ENCODE peak calls at places on chromosome 5, in five cellular contexts. N is CD8-positive, alpha-beta T cell; B is AG10803; C is heart right ventricle; V is brain microvascular endothelial cell. K is an unnamed sample.

GRCh38 chr5:33761139-33761538 is 130.7 kb downstream of the ADAMTS12 start:
- DNase-seq in N (no peak), B (peak; percentile 64), C (no peak), V (peak; percentile 62), K (no peak)

GRCh38 chr5:66757219-66757833 is 161.1 kb downstream of the MAST4 start:
- DNase-seq in N (peak; percentile 13), B (peak; percentile 49), C (no peak), V (peak; percentile 69), K (no peak)

GRCh38 chr5:4879693-4880303 is 260.3 kb upstream of the ADAMTS16 start:
- DNase-seq in N (no peak), B (peak; percentile 81), C (peak; percentile 69), V (peak; percentile 85), K (peak; percentile 71)

GRCh38 chr5:41266377-41266776 is 53.0 kb upstream of the C6 start:
- DNase-seq in N (no peak), B (no peak), C (no peak), V (no peak), K (no peak)

GRCh38 chr5:68033961-68034581 is 181.5 kb upstream of the PIK3R1 start:
- DNase-seq in N (no peak), B (peak; percentile 81), C (peak; percentile 15), V (peak; percentile 72), K (peak; percentile 5)

GRCh38 chr5:156326718-156327259 is at the start of gene SGCD:
- DNase-seq in N (no peak), B (peak; percentile 98), C (peak; percentile 71), V (peak; percentile 26), K (peak; percentile 93)

GRCh38 chr5:40429258-40430111 is 250.2 kb upstream of the PTGER4 start:
- DNase-seq in N (no peak), B (no peak), C (no peak), V (peak; percentile 21), K (peak; percentile 11)

GRCh38 chr5:142973932-142974331 is 203.8 kb downstream of the ARHGAP26 start:
- DNase-seq in N (no peak), B (no peak), C (no peak), V (no peak), K (no peak)

GRCh38 chr5:79464695-79465332 is 49.1 kb downstream of the HOMER1 start:
- DNase-seq in N (no peak), B (peak; percentile 46), C (no peak), V (no peak), K (no peak)

GRCh38 chr5:37722236-37723146 is 117.3 kb downstream of the GDNF start:
- DNase-seq in N (no peak), B (peak; percentile 98), C (no peak), V (peak; percentile 90), K (peak; percentile 61)

GRCh38 chr5:55406292-55406691 is 98.5 kb downstream of the MTREX start:
- DNase-seq in N (no peak), B (no peak), C (no peak), V (no peak), K (no peak)

GRCh38 chr5:172722309-172722815 is 48.6 kb downstream of the DUSP1 start:
- DNase-seq in N (peak; percentile 37), B (no peak), C (no peak), V (no peak), K (no peak)

GRCh38 chr5:131163315-131164119 is 1.5 kb downstream of the HINT1 start:
- DNase-seq in N (no peak), B (peak; percentile 27), C (no peak), V (no peak), K (no peak)

GRCh38 chr5:147081256-147081872 is 153.5 kb upstream of the STK32A start:
- DNase-seq in N (no peak), B (no peak), C (no peak), V (no peak), K (no peak)

GRCh38 chr5:32274548-32275420 is 38.0 kb downstream of the MTMR12 start:
- DNase-seq in N (no peak), B (peak; percentile 26), C (no peak), V (peak; percentile 48), K (no peak)

GRCh38 chr5:155455791-155456514 is 442.4 kb downstream of the KIF4B start:
- DNase-seq in N (no peak), B (no peak), C (no peak), V (no peak), K (no peak)

GRCh38 chr5:159655757-159656409 is 260.4 kb upstream of the ADRA1B start:
- DNase-seq in N (no peak), B (no peak), C (no peak), V (no peak), K (no peak)

GRCh38 chr5:174082286-174082685 is 36.8 kb downstream of the NSG2 start:
- DNase-seq in N (no peak), B (no peak), C (no peak), V (no peak), K (peak; percentile 63)

GRCh38 chr5:44645502-44645901 is 163.2 kb upstream of the MRPS30 start:
- DNase-seq in N (no peak), B (no peak), C (no peak), V (no peak), K (no peak)

GRCh38 chr5:31470608-31471007 is 61.3 kb downstream of the DROSHA start:
- DNase-seq in N (no peak), B (peak; percentile 76), C (peak; percentile 53), V (peak; percentile 65), K (peak; percentile 39)

GRCh38 chr5:173909205-173909604 is 21.1 kb downstream of the CPEB4 start:
- DNase-seq in N (no peak), B (no peak), C (no peak), V (no peak), K (no peak)

GRCh38 chr5:109888980-109889379 is 199.3 kb downstream of the MAN2A1 start:
- DNase-seq in N (no peak), B (no peak), C (no peak), V (no peak), K (no peak)

GRCh38 chr5:149358294-149358651 is 427 bp downstream of the PCYOX1L start:
- DNase-seq in N (peak; percentile 30), B (no peak), C (peak; percentile 47), V (no peak), K (peak; percentile 27)

GRCh38 chr5:168600409-168600808 is 21.2 kb upstream of the PANK3 start:
- DNase-seq in N (no peak), B (no peak), C (no peak), V (no peak), K (no peak)

GRCh38 chr5:80181618-80182211 is 74.1 kb downstream of the SERINC5 start:
- DNase-seq in N (peak; percentile 42), B (peak; percentile 25), C (no peak), V (no peak), K (no peak)

GRCh38 chr5:180116441-180117377 is 45.1 kb upstream of the RNF130 start:
- DNase-seq in N (no peak), B (no peak), C (peak; percentile 10), V (no peak), K (no peak)

GRCh38 chr5:64497390-64497789 is 8.4 kb upstream of the RGS7BP start:
- DNase-seq in N (no peak), B (peak; percentile 7), C (no peak), V (peak; percentile 73), K (no peak)

GRCh38 chr5:168796840-168797548 is 217.8 kb upstream of the PANK3 start:
- DNase-seq in N (no peak), B (no peak), C (no peak), V (no peak), K (no peak)

GRCh38 chr5:122864400-122864799 is 19.0 kb downstream of the SNX24 start:
- DNase-seq in N (no peak), B (no peak), C (no peak), V (no peak), K (peak; percentile 14)
- H3K4me3 ChIP-seq in N (no peak overlapping the region), B (no peak overlapping the region), C (no peak overlapping the region), V (no peak overlapping the region), K (no peak overlapping the region)

DNA sequence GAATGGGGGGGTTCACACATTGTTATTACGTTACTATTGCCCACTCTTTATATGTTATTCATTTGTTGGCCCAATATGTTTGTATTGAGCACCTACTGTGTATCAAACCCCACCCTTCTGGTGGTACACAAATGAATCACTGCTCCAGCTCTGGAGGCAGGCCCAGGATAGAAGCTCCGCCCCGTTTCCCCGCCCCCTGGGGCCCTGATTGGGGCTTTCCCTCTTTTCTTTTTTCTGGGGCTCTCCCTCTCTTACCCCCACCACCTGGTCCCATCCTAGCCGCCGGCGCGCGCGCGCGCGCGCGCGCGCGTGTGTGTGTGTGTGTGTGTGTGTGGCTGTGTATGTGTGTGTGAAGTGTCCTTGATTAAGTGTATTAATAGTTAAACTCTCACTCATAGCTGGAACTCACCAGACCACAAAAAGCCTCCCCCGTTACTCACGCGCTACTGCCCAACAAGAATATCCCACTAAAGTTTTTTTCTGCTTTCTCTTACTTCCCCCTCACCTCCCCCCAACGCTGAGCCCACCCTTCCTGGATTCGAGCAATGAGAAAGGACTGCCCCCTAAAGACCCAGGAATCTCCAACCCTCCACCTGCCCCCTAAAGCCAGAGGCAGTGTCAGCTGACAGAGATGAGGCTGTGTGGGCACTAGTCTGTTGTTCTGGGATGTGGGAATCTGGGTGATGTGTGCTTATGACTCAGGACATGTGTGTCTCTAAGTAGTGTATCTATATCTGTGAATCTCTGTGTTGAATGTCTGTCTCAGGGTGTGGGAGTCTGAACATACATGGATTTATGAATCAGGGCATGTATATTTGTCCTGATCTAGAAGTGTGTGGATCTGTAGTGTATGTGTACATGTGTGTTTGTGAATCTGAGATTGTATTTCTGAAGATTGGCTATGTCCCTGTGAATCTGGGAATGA is 4.0 kb downstream of the CXXC5 start:
- DNase-seq in N (peak; percentile 80), B (peak; percentile 84), C (peak; percentile 78), V (peak; percentile 90), K (peak; percentile 89)
- H3K4me3 ChIP-seq in N (no peak overlapping the region), B (peak overlapping the region; percentile 85), C (peak overlapping the region; percentile 97), V (peak overlapping the region; percentile 87), K (peak overlapping the region; percentile 98)

GRCh38 chr5:88503065-88503394 is 234.4 kb upstream of the TMEM161B start:
- DNase-seq in N (no peak), B (no peak), C (no peak), V (no peak), K (no peak)
- H3K4me3 ChIP-seq in N (peak overlapping the region; percentile 62), B (peak overlapping the region; percentile 55), C (peak overlapping the region; percentile 55), V (peak overlapping the region; percentile 51), K (peak overlapping the region; percentile 50)

GRCh38 chr5:1108008-1108864 is 3.6 kb downstream of the SLC12A7 start:
- DNase-seq in N (no peak), B (no peak), C (no peak), V (no peak), K (no peak)

GRCh38 chr5:1108865-1109174 is 3.0 kb downstream of the SLC12A7 start:
- DNase-seq in N (no peak), B (no peak), C (no peak), V (no peak), K (no peak)

GRCh38 chr5:1110930-1111726 is 735 bp downstream of the SLC12A7 start:
- DNase-seq in N (no peak), B (no peak), C (peak; percentile 69), V (no peak), K (peak; percentile 75)

GRCh38 chr5:1110260-1110929 is 1.5 kb downstream of the SLC12A7 start:
- DNase-seq in N (no peak), B (no peak), C (no peak), V (no peak), K (peak; percentile 32)

DNA sequence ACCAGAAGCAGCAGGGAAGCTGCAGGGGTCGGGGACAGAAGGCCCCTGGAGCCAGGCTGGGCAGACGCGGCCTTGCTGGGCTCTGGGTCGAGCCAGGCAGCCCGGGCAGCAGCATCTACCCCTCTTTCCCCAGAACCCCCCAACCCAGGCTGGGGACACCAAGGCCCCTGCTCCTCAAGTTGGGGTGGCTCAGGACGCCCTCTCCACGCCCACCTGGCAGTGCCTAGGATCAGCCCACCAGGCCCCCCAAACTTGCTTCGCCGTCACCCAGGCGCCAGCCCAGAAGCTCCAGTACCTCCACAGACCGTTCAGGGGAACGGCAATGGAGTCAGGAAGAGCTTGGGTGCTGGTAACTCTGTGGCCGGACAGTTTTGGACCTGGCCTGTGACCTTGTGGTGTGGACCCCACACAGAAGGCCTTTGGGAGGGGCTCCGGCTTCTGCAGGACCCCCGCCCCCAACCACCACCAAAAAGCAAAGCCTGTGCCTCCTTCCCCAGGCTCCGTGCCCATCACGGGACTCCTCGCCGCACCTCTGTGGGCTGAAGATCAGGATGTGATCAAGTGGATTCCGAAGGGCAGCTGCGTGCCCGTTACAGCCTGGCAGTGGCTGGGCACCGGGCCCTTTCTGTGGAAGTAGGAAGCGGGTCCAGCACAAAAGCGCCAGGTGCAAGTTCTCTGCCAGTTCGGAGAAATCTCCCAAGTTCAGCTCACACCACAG is 2.2 kb downstream of the SLC12A7 start:
- DNase-seq in N (no peak), B (no peak), C (no peak), V (no peak), K (no peak)
- H3K4me3 ChIP-seq in N (no peak overlapping the region), B (no peak overlapping the region), C (peak overlapping the region; percentile 98), V (no peak overlapping the region), K (no peak overlapping the region)